ENCODE peak calls at places on chromosomes 2 and 18, in seven cellular contexts. M, Z, U, E, Y, D and I are unnamed samples.

GRCh38 chr2:85995648-85996529 is 107.1 kb upstream of the ST3GAL5 start:
- DNase-seq in M (no peak), Z (no peak), U (no peak), E (peak; percentile 56), Y (no peak), D (no peak), I (no peak)

GRCh38 chr18:23752796-23753195 is 63.5 kb downstream of the LAMA3 start:
- DNase-seq in M (peak; percentile 46), Z (no peak), U (no peak), E (no peak), Y (no peak), D (no peak), I (no peak)

GRCh38 chr2:160226367-160226766 is 26.3 kb upstream of the ITGB6 start:
- DNase-seq in M (no peak), Z (no peak), U (no peak), E (no peak), Y (no peak), D (no peak), I (no peak)

GRCh38 chr2:109349555-109350430 is 220.8 kb downstream of the SH3RF3 start:
- DNase-seq in M (no peak), Z (no peak), U (no peak), E (no peak), Y (peak; percentile 34), D (no peak), I (no peak)

GRCh38 chr2:25620077-25620476 is 53.3 kb downstream of the DTNB start:
- DNase-seq in M (no peak), Z (no peak), U (no peak), E (no peak), Y (no peak), D (no peak), I (no peak)

GRCh38 chr18:37955201-37955600 is 389.6 kb upstream of the CELF4 start:
- DNase-seq in M (no peak), Z (no peak), U (no peak), E (no peak), Y (no peak), D (no peak), I (no peak)

GRCh38 chr2:176285321-176285720 is 16.1 kb downstream of the MTX2 start:
- DNase-seq in M (no peak), Z (peak; percentile 7), U (peak; percentile 63), E (no peak), Y (no peak), D (no peak), I (no peak)

GRCh38 chr2:201174687-201175086 is 8.3 kb upstream of the CASP10 start:
- DNase-seq in M (no peak), Z (no peak), U (no peak), E (no peak), Y (no peak), D (no peak), I (no peak)

GRCh38 chr2:171432969-171433762 is 624 bp downstream of the METTL8 start:
- DNase-seq in M (peak; percentile 56), Z (peak; percentile 14), U (peak; percentile 50), E (no peak), Y (no peak), D (peak; percentile 55), I (no peak)

GRCh38 chr2:9897331-9897737 is 54.1 kb downstream of the TAF1B start:
- DNase-seq in M (peak; percentile 27), Z (peak; percentile 95), U (peak; percentile 99), E (peak; percentile 86), Y (no peak), D (no peak), I (no peak)

GRCh38 chr18:74589820-74590219 is 7.8 kb upstream of the ZNF407 start:
- DNase-seq in M (no peak), Z (no peak), U (no peak), E (no peak), Y (no peak), D (no peak), I (no peak)

GRCh38 chr2:40243581-40243980 is 208.3 kb downstream of the SLC8A1 start:
- DNase-seq in M (no peak), Z (peak; percentile 66), U (peak; percentile 70), E (no peak), Y (no peak), D (no peak), I (no peak)

GRCh38 chr2:6524678-6525367 is 340.9 kb downstream of the CMPK2 start:
- DNase-seq in M (no peak), Z (no peak), U (no peak), E (no peak), Y (no peak), D (no peak), I (no peak)

GRCh38 chr2:234033174-234033573 is 17.3 kb upstream of the SPP2 start:
- DNase-seq in M (no peak), Z (no peak), U (peak; percentile 68), E (no peak), Y (no peak), D (no peak), I (no peak)

GRCh38 chr2:201357216-201357615 is at the start of gene FLACC1:
- DNase-seq in M (peak; percentile 65), Z (peak; percentile 84), U (peak; percentile 72), E (no peak), Y (no peak), D (no peak), I (no peak)

GRCh38 chr18:3458952-3459853 is 9.2 kb downstream of the TGIF1 start:
- DNase-seq in M (no peak), Z (no peak), U (peak; percentile 87), E (no peak), Y (no peak), D (no peak), I (no peak)

GRCh38 chr2:240557101-240557751 is 562 bp downstream of the ANKMY1 start:
- DNase-seq in M (peak; percentile 7), Z (no peak), U (no peak), E (no peak), Y (peak; percentile 86), D (peak; percentile 48), I (no peak)

GRCh38 chr2:218568190-218569037 is at the start of the genes CNOT9 and USP37:
- DNase-seq in M (peak; percentile 100), Z (peak; percentile 98), U (peak; percentile 97), E (peak; percentile 99), Y (peak; percentile 100), D (peak; percentile 100), I (peak; percentile 99)

GRCh38 chr2:102145107-102145506 is 2.6 kb downstream of the IL1R1 start:
- DNase-seq in M (no peak), Z (no peak), U (no peak), E (no peak), Y (no peak), D (no peak), I (no peak)

DNA sequence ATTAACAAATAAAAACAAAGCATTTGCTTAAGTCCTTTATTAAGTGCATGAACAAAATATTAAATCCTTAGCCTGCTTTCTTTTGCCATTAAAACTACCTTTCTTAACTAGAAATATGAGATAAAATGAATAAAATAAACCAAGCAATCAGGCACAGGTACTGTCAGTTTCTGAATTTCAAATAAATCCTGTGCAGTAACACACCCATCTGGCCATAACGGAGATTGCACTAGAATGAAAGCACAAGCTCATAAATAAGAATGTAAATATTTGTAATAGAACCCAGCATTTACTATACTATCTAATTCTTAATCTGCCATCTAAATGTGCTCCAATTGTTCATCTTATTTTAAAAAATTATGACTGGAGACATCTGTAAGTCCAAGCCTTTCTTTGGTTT is 31.9 kb downstream of the PRKRA start:
- DNase-seq in M (no peak), Z (peak; percentile 31), U (peak; percentile 39), E (no peak), Y (no peak), D (no peak), I (no peak)
- TF ChIP-seq CTCF in M (peak; percentile 17), Z (peak; percentile 40), U (peak; percentile 31), E (no peak), Y (peak; percentile 41), D (peak; percentile 23), I (peak; percentile 17)

DNA sequence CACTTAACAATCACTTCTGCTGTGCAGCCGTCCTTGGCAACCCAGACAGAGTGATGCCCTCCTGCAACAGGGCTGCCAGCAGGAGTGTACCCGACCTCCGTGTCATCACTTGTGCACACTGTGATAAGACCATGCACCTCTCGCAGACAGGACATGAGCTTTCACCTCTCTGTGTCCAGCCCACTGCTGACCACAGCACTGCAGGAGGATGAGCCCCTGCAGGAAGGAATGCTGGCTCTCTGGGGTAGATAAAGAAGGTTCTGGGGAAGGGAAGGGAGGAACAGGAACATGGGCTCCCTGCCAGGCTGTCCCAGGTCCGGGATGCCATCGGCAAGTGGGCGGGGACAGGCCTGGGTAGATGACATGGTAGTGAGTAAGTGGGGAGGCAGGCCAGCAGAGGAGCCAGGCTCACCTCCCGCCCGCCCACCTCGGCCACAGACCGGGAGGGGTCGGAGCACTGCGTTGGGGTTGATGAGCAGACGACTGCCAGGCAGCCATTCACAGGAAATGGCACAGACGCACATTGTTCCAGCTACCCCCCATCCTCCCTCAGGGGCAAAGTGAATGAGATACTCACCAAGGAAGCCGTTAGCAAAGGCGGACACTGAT is 18.6 kb upstream of the COL6A3 start:
- DNase-seq in M (no peak), Z (peak; percentile 95), U (peak; percentile 97), E (no peak), Y (peak; percentile 75), D (peak; percentile 45), I (no peak)
- TF ChIP-seq CTCF in M (no peak), Z (peak; percentile 65), U (peak; percentile 53), E (no peak), Y (no peak), D (no peak), I (no peak)

DNA sequence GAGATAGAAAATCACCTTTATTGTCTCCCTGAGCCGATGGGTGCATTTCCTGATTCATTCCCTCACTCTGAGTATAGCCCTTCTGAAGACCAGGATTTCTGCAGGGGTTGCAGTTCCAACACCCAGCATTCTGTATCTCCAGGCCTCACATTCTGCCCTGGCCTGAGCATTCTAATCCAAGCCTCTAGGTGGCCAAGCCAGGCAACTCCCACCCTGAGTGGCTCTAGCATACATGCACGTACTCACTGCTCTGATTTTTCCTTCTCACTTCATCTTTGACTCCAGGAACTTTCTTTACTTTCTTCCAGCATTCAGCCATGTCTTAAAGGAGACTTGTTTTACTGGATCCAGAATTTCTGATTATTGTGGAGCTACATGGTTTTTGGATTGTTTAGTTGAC is 100.7 kb upstream of the STK39 start:
- DNase-seq in M (peak; percentile 63), Z (peak; percentile 48), U (peak; percentile 40), E (no peak), Y (no peak), D (no peak), I (peak; percentile 20)
- TF ChIP-seq CTCF in M (peak; percentile 59), Z (peak; percentile 83), U (peak; percentile 62), E (no peak), Y (peak; percentile 36), D (peak; percentile 35), I (peak; percentile 70)

DNA sequence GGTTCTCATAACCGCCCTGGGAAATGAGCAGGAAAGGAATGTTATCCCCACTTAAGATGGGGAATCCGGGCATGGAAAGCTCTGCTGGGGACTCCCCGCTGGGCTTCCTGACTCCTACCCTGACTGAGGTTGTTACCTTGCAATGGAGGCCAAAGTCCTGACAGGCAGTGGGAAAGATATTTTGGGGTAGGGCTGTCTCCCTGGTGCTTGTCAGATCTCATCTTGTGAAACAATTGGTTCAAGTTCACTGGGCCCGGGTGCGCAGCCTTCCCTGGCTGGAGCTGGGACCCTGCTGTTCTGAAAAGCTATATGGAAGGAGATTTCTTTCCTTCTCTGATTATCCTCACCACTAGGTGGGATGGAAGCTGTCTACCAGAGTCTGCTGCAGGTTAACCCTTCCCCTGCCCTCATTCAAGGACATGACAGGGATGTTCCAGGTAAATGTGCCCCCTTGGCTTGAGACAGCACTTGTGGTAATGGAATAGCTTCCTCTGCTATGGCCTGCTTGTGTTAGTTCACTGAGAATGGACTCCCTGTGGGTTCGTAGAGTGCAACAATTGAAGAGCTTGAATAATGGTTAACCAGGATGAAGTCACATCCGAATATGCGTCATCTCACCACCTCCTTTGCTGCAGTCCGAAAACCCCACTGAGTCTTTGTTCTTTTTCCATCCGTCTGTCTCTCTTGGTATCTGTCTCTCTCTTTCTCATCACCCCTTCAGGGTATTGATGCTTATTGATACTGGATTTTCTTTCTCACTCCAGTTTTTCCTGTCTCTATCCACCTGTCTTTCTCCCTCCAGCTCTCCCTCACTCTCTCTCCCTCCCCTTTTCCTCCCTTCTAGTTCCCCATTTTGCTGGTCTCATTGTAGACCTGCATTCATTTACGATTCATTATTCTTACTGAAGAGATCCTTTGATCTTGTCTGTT is 67.8 kb upstream of the EPAS1 start:
- DNase-seq in M (peak; percentile 41), Z (peak; percentile 41), U (peak; percentile 64), E (no peak), Y (no peak), D (no peak), I (no peak)
- TF ChIP-seq CTCF in M (peak; percentile 10), Z (peak; percentile 45), U (no peak), E (no peak), Y (no peak), D (no peak), I (no peak)